ENCODE peak calls at places on chromosomes 1 and 21, in four cellular contexts. One of them, this sample, is unnamed.

GRCh38 chr21:35198004-35198403 is 148.9 kb upstream of the RUNX1 start:
- DNase-seq in fibroblast of lung: peak; percentile 98
- DNase-seq in tibial nerve: no peak
- DNase-seq in aorta: no peak
- DNase-seq in this sample: peak; percentile 39

GRCh38 chr1:179206817-179207216 is 22.7 kb downstream of the ABL2 start:
- DNase-seq in fibroblast of lung: no peak
- DNase-seq in tibial nerve: no peak
- DNase-seq in aorta: no peak
- DNase-seq in this sample: no peak

GRCh38 chr21:42308914-42309752 is 6.1 kb downstream of the TFF3 start:
- DNase-seq in tibial nerve: no peak
- DNase-seq in fibroblast of lung: no peak
- DNase-seq in aorta: no peak
- DNase-seq in this sample: peak; percentile 68

GRCh38 chr1:204600203-204600602 is 84.0 kb downstream of the MDM4 start:
- DNase-seq in tibial nerve: no peak
- DNase-seq in fibroblast of lung: no peak
- DNase-seq in aorta: no peak
- DNase-seq in this sample: no peak

GRCh38 chr1:233787599-233787998 is 116.9 kb upstream of the SLC35F3 start:
- DNase-seq in tibial nerve: no peak
- DNase-seq in fibroblast of lung: no peak
- DNase-seq in aorta: no peak
- DNase-seq in this sample: no peak

GRCh38 chr1:7589774-7590425 is 181.2 kb upstream of the VAMP3 start:
- DNase-seq in fibroblast of lung: peak; percentile 9
- DNase-seq in aorta: peak; percentile 47
- DNase-seq in tibial nerve: no peak
- DNase-seq in this sample: peak; percentile 53

GRCh38 chr1:43580039-43580438 is 49.4 kb downstream of the PTPRF start:
- DNase-seq in tibial nerve: no peak
- DNase-seq in fibroblast of lung: no peak
- DNase-seq in aorta: no peak
- DNase-seq in this sample: no peak

GRCh38 chr1:53405737-53406136 is 53.5 kb upstream of the DMRTB1 start:
- DNase-seq in tibial nerve: no peak
- DNase-seq in fibroblast of lung: no peak
- DNase-seq in aorta: no peak
- DNase-seq in this sample: no peak

GRCh38 chr1:244968431-244968830 is 104.1 kb upstream of the HNRNPU start:
- DNase-seq in aorta: no peak
- DNase-seq in tibial nerve: no peak
- DNase-seq in fibroblast of lung: no peak
- DNase-seq in this sample: no peak

GRCh38 chr1:218895064-218895587 is 278.6 kb upstream of the LYPLAL1 start:
- DNase-seq in fibroblast of lung: peak; percentile 20
- DNase-seq in tibial nerve: no peak
- DNase-seq in aorta: no peak
- DNase-seq in this sample: peak; percentile 37

GRCh38 chr1:19559641-19560040 is 74.3 kb upstream of the CAPZB start:
- DNase-seq in tibial nerve: no peak
- DNase-seq in aorta: no peak
- DNase-seq in fibroblast of lung: peak; percentile 93
- DNase-seq in this sample: peak; percentile 66

GRCh38 chr1:223180803-223181321 is 37.8 kb upstream of the TLR5 start:
- DNase-seq in tibial nerve: no peak
- DNase-seq in fibroblast of lung: peak; percentile 74
- DNase-seq in aorta: no peak
- DNase-seq in this sample: no peak

GRCh38 chr1:93658188-93658587 is 23.4 kb downstream of the BCAR3 start:
- DNase-seq in aorta: no peak
- DNase-seq in tibial nerve: no peak
- DNase-seq in fibroblast of lung: peak; percentile 30
- DNase-seq in this sample: no peak
- H3K36me3 ChIP-seq in aorta: no peaks in the 10 kb centered on the region
- H3K36me3 ChIP-seq in tibial nerve: no peaks in the 10 kb centered on the region
- H3K36me3 ChIP-seq in fibroblast of lung: peaks cover 5% of the 10 kb centered on the region
- H3K36me3 ChIP-seq in this sample: peaks cover 15% of the 10 kb centered on the region

GRCh38 chr1:235149824-235150223 is 11.2 kb downstream of the RBM34 start:
- DNase-seq in tibial nerve: no peak
- DNase-seq in aorta: no peak
- DNase-seq in fibroblast of lung: no peak
- DNase-seq in this sample: no peak
- H3K36me3 ChIP-seq in tibial nerve: peaks cover 3% of the 10 kb centered on the region
- H3K36me3 ChIP-seq in aorta: peaks cover 6% of the 10 kb centered on the region
- H3K36me3 ChIP-seq in fibroblast of lung: peaks cover 12% of the 10 kb centered on the region
- H3K36me3 ChIP-seq in this sample: peaks cover 79% of the 10 kb centered on the region

DNA sequence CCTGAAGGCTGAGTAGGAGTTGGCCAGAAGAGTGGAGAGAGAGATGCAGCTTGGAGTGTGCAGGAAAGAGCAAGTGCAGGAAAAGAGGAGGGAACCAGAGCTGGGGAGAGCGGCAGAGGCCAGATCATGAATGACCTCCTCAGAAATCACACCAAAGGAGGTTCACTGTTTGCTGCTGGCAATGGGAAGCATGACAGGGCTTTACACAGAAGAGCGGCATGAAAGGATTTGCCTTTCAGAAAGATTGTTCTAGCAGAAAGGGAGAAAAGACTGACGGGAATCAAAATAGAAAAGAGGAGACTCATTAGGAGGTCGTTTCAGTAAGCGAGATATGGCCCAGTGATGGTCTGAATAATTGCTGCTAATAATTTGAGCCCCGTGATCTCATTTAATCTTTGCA is 12.4 kb upstream of the HNRNPR start:
- DNase-seq in fibroblast of lung: no peak
- DNase-seq in aorta: no peak
- DNase-seq in tibial nerve: no peak
- DNase-seq in this sample: no peak
- H3K36me3 ChIP-seq in fibroblast of lung: no peaks in the 10 kb centered on the region
- H3K36me3 ChIP-seq in aorta: peaks cover 2% of the 10 kb centered on the region
- H3K36me3 ChIP-seq in tibial nerve: peaks cover 4% of the 10 kb centered on the region
- H3K36me3 ChIP-seq in this sample: peaks cover 20% of the 10 kb centered on the region

GRCh38 chr1:32159189-32159588 is 20.3 kb upstream of the TXLNA start:
- DNase-seq in aorta: no peak
- DNase-seq in fibroblast of lung: no peak
- DNase-seq in tibial nerve: no peak
- DNase-seq in this sample: no peak

DNA sequence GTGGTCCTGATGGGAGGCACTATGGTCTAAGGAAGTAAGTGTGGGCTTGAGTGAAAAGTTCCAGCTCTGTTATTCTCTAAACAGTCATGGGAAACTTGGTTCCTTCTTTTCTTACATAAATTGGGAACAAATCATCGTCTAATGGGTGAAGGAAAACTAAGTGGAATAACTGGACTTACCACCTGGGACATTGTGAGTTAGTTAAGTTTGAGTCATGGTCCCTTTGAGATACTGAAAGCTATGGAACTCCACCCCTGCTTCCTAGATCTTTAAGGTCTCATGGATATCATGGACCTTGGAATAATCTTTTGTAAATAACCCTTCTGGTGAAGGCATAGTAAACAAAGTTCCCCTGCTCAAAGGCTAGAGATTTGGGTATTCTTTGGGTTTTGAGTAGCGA is 16.1 kb upstream of the TXLNA start:
- DNase-seq in tibial nerve: no peak
- DNase-seq in fibroblast of lung: no peak
- DNase-seq in aorta: no peak
- DNase-seq in this sample: peak; percentile 6
- H3K36me3 ChIP-seq in tibial nerve: peaks cover 3% of the 10 kb centered on the region
- H3K36me3 ChIP-seq in fibroblast of lung: peaks cover 17% of the 10 kb centered on the region
- H3K36me3 ChIP-seq in aorta: peaks cover 8% of the 10 kb centered on the region
- H3K36me3 ChIP-seq in this sample: peaks cover 60% of the 10 kb centered on the region

DNA sequence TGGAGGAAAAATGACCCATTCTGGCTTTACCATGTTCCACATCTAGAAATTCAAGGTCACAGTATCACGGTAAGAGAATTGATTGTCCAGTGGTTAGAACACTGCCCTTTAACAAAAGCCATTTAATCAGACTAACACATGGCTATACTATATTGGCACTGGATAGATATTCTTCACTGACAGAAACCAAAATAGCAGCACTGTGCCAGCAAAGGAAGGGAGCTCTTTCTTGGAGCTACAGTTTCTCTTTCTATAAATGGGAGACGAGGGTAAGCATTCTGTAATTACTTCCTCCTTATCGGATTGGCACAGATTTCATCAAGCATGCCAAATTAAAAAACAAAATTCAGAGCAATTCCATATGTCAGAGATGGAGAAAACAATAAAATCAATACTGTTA is 115.7 kb upstream of the CACYBP start:
- DNase-seq in aorta: no peak
- DNase-seq in fibroblast of lung: no peak
- DNase-seq in tibial nerve: no peak
- DNase-seq in this sample: no peak
- H3K36me3 ChIP-seq in aorta: no peaks in the 10 kb centered on the region
- H3K36me3 ChIP-seq in fibroblast of lung: no peaks in the 10 kb centered on the region
- H3K36me3 ChIP-seq in tibial nerve: no peaks in the 10 kb centered on the region
- H3K36me3 ChIP-seq in this sample: no peaks in the 10 kb centered on the region

DNA sequence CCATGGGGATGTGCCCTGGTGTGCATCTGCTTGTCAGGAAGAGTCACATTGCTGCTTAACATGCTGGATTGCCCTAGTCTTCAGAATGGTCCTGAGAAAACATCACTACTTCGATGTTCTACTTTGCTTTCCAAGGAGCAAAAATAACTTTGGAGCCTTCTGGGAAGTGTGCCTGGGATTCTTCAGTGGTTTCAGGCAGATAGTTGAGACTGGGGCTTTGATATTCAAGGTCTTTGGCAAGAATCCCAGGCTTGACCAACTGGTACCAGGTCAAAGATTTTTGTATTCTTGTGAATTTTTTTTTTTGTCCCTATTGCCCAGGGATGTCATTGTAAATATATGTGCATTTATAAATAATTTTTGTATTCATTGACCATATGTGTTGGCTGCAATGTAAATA is 51.4 kb downstream of the LRIG2 start:
- DNase-seq in aorta: no peak
- DNase-seq in tibial nerve: no peak
- DNase-seq in fibroblast of lung: peak; percentile 29
- DNase-seq in this sample: no peak
- H3K36me3 ChIP-seq in aorta: peaks cover 6% of the 10 kb centered on the region
- H3K36me3 ChIP-seq in tibial nerve: peaks cover 3% of the 10 kb centered on the region
- H3K36me3 ChIP-seq in fibroblast of lung: peaks cover 5% of the 10 kb centered on the region
- H3K36me3 ChIP-seq in this sample: peaks cover 64% of the 10 kb centered on the region

This sample was measured in osteoblast.